ENCODE peak calls at places on chromosomes 1 and 21, in seven cellular contexts. K is HCT116, A is IMR-90, F is neural progenitor cell, S is H9, O is mammary epithelial cell, B is astrocyte. T is an unnamed sample.

GRCh38 chr1:110634086-110634454 is 27.9 kb upstream of the KCNA2 start:
- DNase-seq in K (no peak), A (no peak), F (no peak), S (no peak), O (no peak), B (no peak), T (no peak)

GRCh38 chr1:29801003-29801402 is 564.7 kb downstream of the PTPRU start:
- DNase-seq in K (no peak), A (no peak), F (no peak), S (no peak), O (no peak), B (no peak), T (no peak)

GRCh38 chr1:17979815-17980214 is 127.8 kb upstream of the IGSF21 start:
- DNase-seq in K (no peak), A (no peak), F (no peak), S (peak; percentile 42), O (no peak), B (no peak), T (no peak)

GRCh38 chr1:222948079-222948478 is 133.2 kb downstream of the DISP1 start:
- DNase-seq in K (no peak), A (peak; percentile 9), F (no peak), S (no peak), O (peak; percentile 4), B (no peak), T (no peak)

GRCh38 chr1:117146570-117147340 is 25.2 kb upstream of the TRIM45 start:
- DNase-seq in K (peak; percentile 48), A (peak; percentile 95), F (no peak), S (no peak), O (peak; percentile 73), B (peak; percentile 95), T (no peak)

GRCh38 chr1:230821346-230821745 is 47.0 kb downstream of the C1orf198 start:
- DNase-seq in K (no peak), A (no peak), F (no peak), S (no peak), O (no peak), B (no peak), T (no peak)

GRCh38 chr1:11519629-11520031 is 40.7 kb downstream of the DISP3 start:
- DNase-seq in K (no peak), A (no peak), F (no peak), S (no peak), O (no peak), B (no peak), T (no peak)

GRCh38 chr1:34858901-34859441 is 578 bp downstream of the SMIM12 start:
- DNase-seq in K (no peak), A (peak; percentile 28), F (no peak), S (no peak), O (no peak), B (peak; percentile 16), T (peak; percentile 28)

GRCh38 chr1:13792429-13792828 is 92.4 kb downstream of the PRDM2 start:
- DNase-seq in K (no peak), A (peak; percentile 66), F (no peak), S (no peak), O (no peak), B (peak; percentile 48), T (no peak)

GRCh38 chr1:198655464-198656121 is 16.8 kb downstream of the PTPRC start:
- DNase-seq in K (no peak), A (no peak), F (no peak), S (no peak), O (no peak), B (peak; percentile 73), T (no peak)

GRCh38 chr1:45334308-45335245 is 5.4 kb upstream of the TOE1 start:
- DNase-seq in K (no peak), A (peak; percentile 16), F (peak; percentile 41), S (peak; percentile 56), O (no peak), B (no peak), T (no peak)

GRCh38 chr1:89821322-89822108 is 683 bp downstream of the LRRC8D start:
- DNase-seq in K (no peak), A (peak; percentile 22), F (peak; percentile 89), S (peak; percentile 66), O (peak; percentile 42), B (no peak), T (peak; percentile 76)

GRCh38 chr1:39178541-39179431 is 25.7 kb upstream of the MACF1 start:
- DNase-seq in K (peak; percentile 52), A (peak; percentile 77), F (peak; percentile 48), S (no peak), O (peak; percentile 81), B (peak; percentile 89), T (no peak)

GRCh38 chr1:55230654-55231053 is 15.5 kb upstream of the USP24 start:
- DNase-seq in K (no peak), A (no peak), F (no peak), S (no peak), O (no peak), B (no peak), T (no peak)

GRCh38 chr1:76250317-76250716 is 175.8 kb downstream of the ST6GALNAC3 start:
- DNase-seq in K (no peak), A (no peak), F (peak; percentile 60), S (no peak), O (no peak), B (no peak), T (no peak)

GRCh38 chr1:3618576-3618903 is 6.3 kb upstream of the TPRG1L start:
- DNase-seq in K (no peak), A (no peak), F (no peak), S (peak; percentile 52), O (no peak), B (no peak), T (no peak)

GRCh38 chr1:62286778-62287224 is 32.4 kb downstream of the KANK4 start:
- DNase-seq in K (no peak), A (no peak), F (peak; percentile 72), S (peak; percentile 72), O (peak; percentile 55), B (no peak), T (peak; percentile 64)

GRCh38 chr21:42223826-42224575 is 5.1 kb downstream of the ABCG1 start:
- DNase-seq in K (no peak), A (no peak), F (no peak), S (no peak), O (no peak), B (no peak), T (no peak)

GRCh38 chr1:22338071-22338765 is 113.4 kb upstream of the ZBTB40 start:
- DNase-seq in K (no peak), A (no peak), F (no peak), S (no peak), O (no peak), B (no peak), T (no peak)

DNA sequence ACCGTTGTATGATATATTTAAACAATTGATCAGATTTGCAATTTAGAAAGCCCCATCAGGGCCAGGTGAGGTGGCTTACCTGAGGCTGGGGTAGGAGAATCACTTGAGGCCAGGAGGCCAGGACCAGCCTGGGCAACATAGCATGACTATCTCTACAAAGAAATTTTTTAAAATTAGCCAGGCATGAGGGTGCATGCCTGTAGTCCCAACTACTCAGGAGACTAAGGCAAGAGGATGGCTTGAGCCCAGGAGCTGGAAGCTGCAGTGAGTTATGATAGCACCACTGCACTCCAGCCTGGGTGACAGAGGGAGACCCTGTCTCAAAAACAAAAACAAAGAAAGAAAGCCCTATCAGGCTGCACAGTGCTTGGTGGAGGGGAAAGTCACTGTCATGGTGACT is 159.9 kb upstream of the RAB4A start:
- DNase-seq in K (no peak), A (no peak), F (no peak), S (no peak), O (no peak), B (no peak), T (no peak)
- H3K4me1 ChIP-seq in K (no peaks in the 10 kb centered on the region), A (peaks cover 10% of the 10 kb centered on the region), F (peaks cover 18% of the 10 kb centered on the region), S (no peaks in the 10 kb centered on the region), O (no peaks in the 10 kb centered on the region), B (no peaks in the 10 kb centered on the region), T (no peaks in the 10 kb centered on the region)

GRCh38 chr1:37482004-37482785 is 7.8 kb downstream of the ZC3H12A start:
- DNase-seq in K (no peak), A (no peak), F (no peak), S (no peak), O (no peak), B (no peak), T (no peak)
- H3K9ac ChIP-seq in K (no peak overlapping the region), A (no peak overlapping the region), F (no peak overlapping the region), S (no peak overlapping the region), O (no peak overlapping the region), B (no peak overlapping the region), T (no peak overlapping the region)

GRCh38 chr1:166843322-166843721 is 4.0 kb downstream of the POGK start:
- DNase-seq in K (no peak), A (no peak), F (no peak), S (no peak), O (no peak), B (no peak), T (no peak)

GRCh38 chr1:166840309-166841302 is 1.3 kb downstream of the POGK start:
- DNase-seq in K (no peak), A (peak; percentile 46), F (no peak), S (no peak), O (peak; percentile 17), B (peak; percentile 47), T (peak; percentile 41)

GRCh38 chr1:166839600-166840308 is 479 bp downstream of the POGK start:
- DNase-seq in K (no peak), A (peak; percentile 19), F (peak; percentile 68), S (peak; percentile 66), O (peak; percentile 42), B (peak; percentile 6), T (peak; percentile 70)

GRCh38 chr1:166836733-166837132 is 2.5 kb upstream of the POGK start:
- DNase-seq in K (no peak), A (peak; percentile 25), F (no peak), S (no peak), O (peak; percentile 47), B (no peak), T (no peak)

DNA sequence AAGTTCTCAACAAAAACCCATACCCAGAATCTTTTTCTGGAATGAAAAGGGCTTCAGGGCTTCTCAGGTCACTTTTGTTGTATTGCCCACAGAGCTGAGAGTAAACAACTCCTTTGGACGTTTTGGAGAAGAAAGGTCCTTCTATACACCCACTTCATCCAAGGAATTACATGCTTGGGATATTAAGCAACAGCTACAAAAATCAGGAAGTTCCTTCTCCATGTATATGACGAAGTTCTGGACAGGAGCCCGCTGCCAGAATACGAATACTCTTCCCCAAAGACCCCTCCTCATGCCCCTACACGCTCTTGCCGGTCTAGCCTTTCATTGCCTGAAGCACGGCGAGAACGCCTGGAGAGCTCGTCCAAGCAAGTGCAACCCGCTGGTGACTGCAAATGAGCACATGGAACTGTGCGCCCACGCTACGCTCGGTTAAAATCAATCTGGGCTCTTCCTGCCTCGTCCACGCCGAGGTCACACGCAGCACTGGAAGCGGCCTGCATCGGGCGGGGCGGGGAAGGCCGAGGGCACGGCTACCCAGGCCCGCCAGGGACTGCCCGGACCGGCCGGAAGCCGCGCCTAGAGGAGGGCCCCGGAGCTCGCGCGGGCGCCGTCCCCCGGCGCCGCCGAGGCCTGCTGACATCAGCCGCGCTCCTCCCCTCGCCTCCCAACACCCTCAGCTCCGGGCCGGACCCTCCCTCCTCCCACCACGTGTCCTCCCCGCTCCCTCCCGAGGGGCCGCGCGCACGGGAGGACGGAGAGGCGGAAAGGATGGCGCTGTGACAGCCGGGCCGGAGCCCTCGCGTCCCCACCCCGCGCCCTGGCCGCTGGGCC is at the start of gene POGK:
- DNase-seq in K (peak; percentile 78), A (peak; percentile 88), F (peak; percentile 94), S (peak; percentile 91), O (peak; percentile 88), B (peak; percentile 84), T (peak; percentile 91)
- H3K4me1 ChIP-seq in K (peaks cover 6% of the 10 kb centered on the region), A (peaks cover 11% of the 10 kb centered on the region), F (peaks cover 16% of the 10 kb centered on the region), S (peaks cover 5% of the 10 kb centered on the region), O (peaks cover 30% of the 10 kb centered on the region), B (peaks cover 30% of the 10 kb centered on the region), T (peaks cover 21% of the 10 kb centered on the region)

DNA sequence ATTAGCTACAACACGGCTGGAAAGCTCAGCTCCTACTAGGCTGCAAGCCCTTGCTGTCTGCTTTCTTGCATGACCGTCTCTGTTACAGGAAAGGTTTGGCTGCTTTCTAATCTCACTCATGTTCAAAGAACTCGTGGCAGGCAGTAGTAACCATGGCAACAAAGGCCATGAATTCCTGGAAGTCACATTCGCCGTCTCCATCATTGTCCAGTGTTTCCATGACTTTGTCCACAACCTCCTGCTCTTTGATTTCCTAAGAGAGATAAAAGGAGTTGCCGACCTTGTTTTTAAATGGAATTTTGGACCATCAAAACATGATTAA is 5.7 kb downstream of the S100B start:
- DNase-seq in K (no peak), A (peak; percentile 92), F (peak; percentile 66), S (no peak), O (no peak), B (peak; percentile 92), T (no peak)
- H3K9ac ChIP-seq in K (no peak overlapping the region), A (no peak overlapping the region), F (no peak overlapping the region), S (no peak overlapping the region), O (no peak overlapping the region), B (no peak overlapping the region), T (no peak overlapping the region)